ENCODE peak calls at places on chromosome 11, in four cellular contexts. Z is IMR-90, L is mesendoderm, Q is K562. V is an unnamed sample. For H3K4me1, the result is how much of the 10 kb centered on the place peaks cover.

GRCh38 chr11:3074912-3075589 is 17.8 kb upstream of the CARS1 start:
- DNase-seq in Z (no peak), L (no peak), Q (no peak), V (no peak)

GRCh38 chr11:57116654-57117053 is 65.1 kb upstream of the LRRC55 start:
- DNase-seq in Z (peak), L (peak), Q (peak), V (peak)

GRCh38 chr11:23211221-23211620 is 350.9 kb upstream of the CCDC179 start:
- DNase-seq in Z (no peak), L (peak), Q (no peak), V (no peak)

GRCh38 chr11:133263332-133263731 is 269.0 kb downstream of the OPCML start:
- DNase-seq in Z (no peak), L (no peak), Q (no peak), V (no peak)

GRCh38 chr11:23632293-23632692 is 772.0 kb upstream of the CCDC179 start:
- DNase-seq in Z (no peak), L (peak), Q (no peak), V (no peak)

GRCh38 chr11:848380-848931 is 5.8 kb downstream of the TSPAN4 start:
- DNase-seq in Z (no peak), L (no peak), Q (peak), V (peak)

GRCh38 chr11:69823641-69824285 is 4.5 kb upstream of the FGF3 start:
- DNase-seq in Z (no peak), L (no peak), Q (no peak), V (no peak)

GRCh38 chr11:2825886-2826678 is 59.5 kb downstream of the CDKN1C start:
- DNase-seq in Z (peak), L (peak), Q (no peak), V (no peak)

GRCh38 chr11:121291319-121291718 is 1.3 kb upstream of the SC5D start:
- DNase-seq in Z (no peak), L (no peak), Q (no peak), V (no peak)

GRCh38 chr11:82826526-82826925 is 73.7 kb downstream of the PRCP start:
- DNase-seq in Z (no peak), L (no peak), Q (no peak), V (no peak)

GRCh38 chr11:82829101-82829500 is 71.1 kb downstream of the PRCP start:
- DNase-seq in Z (no peak), L (no peak), Q (no peak), V (no peak)

GRCh38 chr11:82828472-82828871 is 71.8 kb downstream of the PRCP start:
- DNase-seq in Z (no peak), L (no peak), Q (no peak), V (no peak)

GRCh38 chr11:82832983-82833382 is 67.2 kb downstream of the PRCP start:
- DNase-seq in Z (no peak), L (no peak), Q (peak), V (no peak)

GRCh38 chr11:82831364-82831763 is 68.9 kb downstream of the PRCP start:
- DNase-seq in Z (no peak), L (no peak), Q (no peak), V (no peak)
- H3K9ac ChIP-seq in Z (no peak), L (no peak), Q (no peak), V (no peak)

DNA sequence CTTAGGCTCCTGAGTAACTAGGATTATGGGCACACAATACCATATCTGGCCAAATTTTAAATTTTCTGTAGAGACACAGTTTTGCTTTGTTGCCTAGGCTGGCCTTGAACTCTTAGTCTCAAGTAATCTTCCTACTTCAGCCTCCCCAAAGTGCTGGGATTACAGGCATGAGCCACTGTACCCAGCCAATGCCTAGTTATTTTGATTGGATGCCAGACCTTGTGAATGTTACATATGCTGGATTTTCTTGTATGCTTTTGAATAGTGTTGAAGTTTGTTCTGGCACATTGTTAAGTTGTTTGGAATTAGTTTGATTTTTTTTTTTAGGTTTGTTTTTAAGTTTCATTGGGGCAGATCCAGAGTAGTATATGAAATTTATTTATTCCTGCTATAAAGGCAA is 110.7 kb upstream of the ANO5 start:
- DNase-seq in Z (no peak), L (no peak), Q (no peak), V (no peak)
- H3K4me1 ChIP-seq in Z (under half), L (under half), Q (under half), V (under half)

GRCh38 chr11:8773125-8773524 is 90.5 kb downstream of the RPL27A start:
- DNase-seq in Z (no peak), L (no peak), Q (no peak), V (no peak)
- H3K27ac ChIP-seq in Z (peak), L (no peak), Q (no peak), V (no peak)

GRCh38 chr11:130817608-130817944 is 98.7 kb downstream of the SNX19 start:
- DNase-seq in Z (peak), L (no peak), Q (no peak), V (no peak)

GRCh38 chr11:130815921-130816320 is 100.4 kb downstream of the SNX19 start:
- DNase-seq in Z (no peak), L (no peak), Q (no peak), V (no peak)

GRCh38 chr11:130815074-130815802 is 101.0 kb downstream of the SNX19 start:
- DNase-seq in Z (no peak), L (no peak), Q (no peak), V (no peak)

GRCh38 chr11:130816516-130816915 is 99.8 kb downstream of the SNX19 start:
- DNase-seq in Z (no peak), L (no peak), Q (no peak), V (no peak)

DNA sequence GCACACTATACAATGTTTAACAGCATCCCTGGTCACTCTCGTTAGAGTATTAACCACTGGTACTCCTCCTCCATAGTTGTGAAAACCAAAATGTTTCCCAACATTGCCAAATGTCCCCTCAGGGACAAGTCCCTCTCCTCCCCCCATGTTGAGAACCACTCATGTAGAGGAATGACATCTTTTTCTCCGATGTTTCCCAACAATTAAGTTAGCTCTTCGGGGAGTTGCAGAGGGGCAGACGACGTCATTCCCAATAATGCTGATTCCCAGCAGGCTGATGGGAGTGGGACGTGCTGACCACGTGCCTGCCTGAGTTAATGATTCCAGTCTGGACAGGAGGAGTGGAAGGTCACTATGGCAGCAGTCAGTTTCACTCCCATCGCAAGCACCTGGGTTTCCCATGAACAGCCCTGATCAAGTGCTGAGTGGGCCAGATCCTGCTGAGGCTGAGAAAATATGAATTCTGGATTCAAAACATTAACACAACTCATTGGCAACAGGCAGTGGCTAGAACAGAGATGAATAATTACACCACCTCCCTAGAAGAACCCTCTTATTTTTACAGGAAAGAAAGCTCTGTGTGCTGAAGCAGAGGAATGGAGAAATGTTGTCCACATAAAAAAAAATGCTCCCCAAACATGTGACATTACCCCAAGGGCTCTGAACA is 99.2 kb downstream of the SNX19 start:
- DNase-seq in Z (no peak), L (no peak), Q (no peak), V (no peak)
- H3K9ac ChIP-seq in Z (no peak), L (no peak), Q (no peak), V (no peak)

DNA sequence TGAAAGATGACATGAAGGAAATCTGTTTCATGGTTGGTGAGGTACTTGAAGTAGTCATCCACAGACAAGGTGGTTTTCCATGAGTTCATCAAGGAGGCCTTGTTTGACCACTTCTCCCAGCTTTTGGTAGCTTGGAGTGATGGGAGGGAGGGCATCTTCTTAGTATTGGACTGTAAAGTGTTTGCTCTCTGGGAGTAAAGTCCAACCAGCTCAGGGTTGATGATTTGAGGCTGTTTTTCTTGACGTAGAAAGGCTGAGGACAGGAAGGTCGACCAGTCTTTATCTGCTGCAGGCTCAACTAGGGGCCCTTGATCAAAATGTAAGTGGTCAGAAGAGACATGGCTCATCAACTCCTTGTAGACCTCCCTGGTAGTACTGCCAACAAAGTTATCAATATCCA is 1.7 kb downstream of the CCDC87 start:
- DNase-seq in Z (no peak), L (no peak), Q (no peak), V (no peak)
- H3K4me1 ChIP-seq in Z (under half), L (under half), Q (under half), V (under half)

DNA sequence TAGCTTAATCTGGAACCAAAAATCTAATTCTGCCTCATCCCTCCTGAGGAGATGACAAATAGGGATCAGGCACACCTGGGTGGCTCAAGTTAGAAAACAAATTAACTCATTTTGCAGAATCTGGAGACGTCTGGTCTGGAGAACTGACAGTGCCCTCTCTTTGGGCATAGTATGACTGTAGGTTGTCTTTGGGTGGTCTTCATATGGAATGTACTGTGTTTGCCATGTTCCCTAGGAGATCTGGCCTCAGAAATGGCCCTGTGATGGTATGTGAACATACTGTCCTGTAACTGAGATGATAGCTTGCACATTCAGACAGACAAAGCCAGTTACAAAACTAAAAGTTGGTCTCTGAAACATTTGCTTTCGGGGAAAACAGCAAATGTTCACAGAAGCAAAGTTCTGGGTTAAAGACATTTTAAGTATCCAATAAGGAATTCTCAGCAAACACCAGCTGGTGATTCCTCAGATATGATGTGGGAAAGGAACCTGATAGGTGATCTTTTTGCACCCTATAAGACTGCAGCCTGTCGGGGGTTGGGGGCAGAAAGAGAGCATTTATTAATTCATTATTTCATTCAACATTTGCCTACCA is 29.7 kb downstream of the CD44 start:
- DNase-seq in Z (no peak), L (no peak), Q (no peak), V (no peak)
- H3K27ac ChIP-seq in Z (peak), L (no peak), Q (no peak), V (no peak)

GRCh38 chr11:19244084-19244483 is 3.3 kb upstream of the E2F8 start:
- DNase-seq in Z (no peak), L (no peak), Q (no peak), V (no peak)
- H3K9ac ChIP-seq in Z (no peak), L (no peak), Q (no peak), V (no peak)

DNA sequence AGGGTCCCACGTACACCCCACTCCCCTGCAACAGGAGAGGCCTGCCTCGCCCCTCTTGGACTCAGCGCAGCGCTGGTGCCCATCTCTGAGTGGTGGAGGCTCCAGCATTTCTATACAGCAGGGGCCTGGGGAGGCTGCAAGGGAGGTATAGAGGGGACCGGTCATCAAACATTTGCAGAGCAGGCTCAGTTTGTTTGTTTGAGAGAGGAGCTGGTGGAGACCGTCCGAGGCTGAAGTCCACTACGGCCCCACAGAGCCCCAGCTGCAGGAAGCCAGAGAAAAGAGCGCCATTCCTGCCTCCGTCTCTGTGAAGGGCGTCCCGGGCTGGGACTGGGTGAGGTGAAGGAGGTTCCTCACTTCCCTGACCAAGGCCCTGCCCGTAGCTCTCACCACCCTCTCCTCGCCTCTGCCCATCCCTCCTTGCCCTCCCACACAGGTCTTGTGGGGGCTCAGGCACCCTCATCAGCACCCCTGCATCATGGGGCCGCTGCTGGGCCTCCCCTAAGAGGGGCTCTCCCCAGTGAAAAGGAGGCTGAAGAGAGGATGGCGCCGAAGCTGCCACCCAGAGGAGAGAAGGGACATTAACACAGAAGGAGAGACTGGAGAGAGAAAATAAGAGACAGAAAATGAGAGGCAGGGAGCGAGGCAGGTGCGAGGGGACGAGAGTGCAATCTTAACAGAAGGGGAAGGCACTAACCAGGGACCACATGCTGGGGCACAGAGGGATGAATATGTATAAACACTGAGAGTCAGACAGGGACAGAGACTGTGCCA is 24.6 kb downstream of the RPUSD4 start:
- DNase-seq in Z (no peak), L (peak), Q (no peak), V (no peak)
- H3K4me1 ChIP-seq in Z (under half), L (under half), Q (under half), V (under half)

GRCh38 chr11:87353904-87354303 is 316.2 kb downstream of the TMEM135 start:
- DNase-seq in Z (no peak), L (no peak), Q (no peak), V (no peak)
- H3K27ac ChIP-seq in Z (no peak), L (no peak), Q (no peak), V (no peak)